ENCODE peak calls at places on chromosomes 2 and 18, in four cellular contexts. V is right lobe of liver, Q is adrenal gland, G is breast epithelium. Z is an unnamed sample.

GRCh38 chr2:120066708-120067547 is 54.1 kb downstream of the EPB41L5 start:
- DNase-seq in V (no peak), Q (no peak), G (no peak), Z (peak; percentile 67)

GRCh38 chr2:142140434-142140845 is 9.6 kb upstream of the LRP1B start:
- DNase-seq in V (no peak), Q (no peak), G (no peak), Z (no peak)

GRCh38 chr2:96256611-96257113 is 9.1 kb downstream of the TMEM127 start:
- DNase-seq in V (no peak), Q (no peak), G (no peak), Z (no peak)

GRCh38 chr2:46821600-46821999 is 94.0 kb downstream of the MCFD2 start:
- DNase-seq in V (no peak), Q (peak; percentile 7), G (no peak), Z (no peak)

GRCh38 chr2:233011268-233012190 is 1.5 kb downstream of the NGEF start:
- DNase-seq in V (no peak), Q (no peak), G (peak; percentile 22), Z (no peak)

GRCh38 chr2:42132066-42132965 is 36.8 kb upstream of the EML4 start:
- DNase-seq in V (no peak), Q (no peak), G (no peak), Z (no peak)

GRCh38 chr2:16012626-16013501 is 72.5 kb downstream of the MYCN start:
- DNase-seq in V (no peak), Q (no peak), G (no peak), Z (peak; percentile 67)

GRCh38 chr2:165601866-165602636 is 132.6 kb downstream of the CSRNP3 start:
- DNase-seq in V (no peak), Q (no peak), G (no peak), Z (no peak)

GRCh38 chr2:44825702-44826101 is 115.8 kb upstream of the SIX3 start:
- DNase-seq in V (no peak), Q (no peak), G (no peak), Z (no peak)

GRCh38 chr2:15127876-15128275 is 433.3 kb downstream of the NBAS start:
- DNase-seq in V (no peak), Q (no peak), G (no peak), Z (no peak)

GRCh38 chr2:233836359-233836758 is 18.0 kb downstream of the HJURP start:
- DNase-seq in V (no peak), Q (no peak), G (no peak), Z (no peak)

GRCh38 chr2:214747992-214748391 is 61.5 kb downstream of the BARD1 start:
- DNase-seq in V (no peak), Q (no peak), G (no peak), Z (no peak)

GRCh38 chr2:121092095-121092494 is 192.9 kb downstream of the TFCP2L1 start:
- DNase-seq in V (no peak), Q (no peak), G (no peak), Z (peak; percentile 62)

GRCh38 chr2:237132799-237133198 is 47.1 kb downstream of the COPS8 start:
- DNase-seq in V (no peak), Q (no peak), G (no peak), Z (no peak)

GRCh38 chr2:28011322-28011737 is 120.8 kb downstream of the BABAM2 start:
- DNase-seq in V (no peak), Q (no peak), G (no peak), Z (no peak)

GRCh38 chr2:156322103-156322671 is 10.3 kb downstream of the NR4A2 start:
- DNase-seq in V (peak; percentile 44), Q (no peak), G (no peak), Z (no peak)

GRCh38 chr18:50287028-50287440 is 458 bp downstream of the CXXC1 start:
- DNase-seq in V (no peak), Q (no peak), G (no peak), Z (no peak)

GRCh38 chr2:33366473-33366872 is 110.0 kb upstream of the RASGRP3 start:
- DNase-seq in V (no peak), Q (no peak), G (no peak), Z (peak; percentile 33)

GRCh38 chr2:235238537-235238936 is 255.3 kb upstream of the AGAP1 start:
- DNase-seq in V (no peak), Q (peak; percentile 60), G (no peak), Z (no peak)

GRCh38 chr2:173830169-173830568 is 135.0 kb downstream of the SP3 start:
- DNase-seq in V (no peak), Q (no peak), G (no peak), Z (no peak)

GRCh38 chr2:178002038-178002437 is 70.5 kb downstream of the PDE11A start:
- DNase-seq in V (no peak), Q (no peak), G (no peak), Z (no peak)

GRCh38 chr18:49052891-49053644 is 102.3 kb upstream of the SMAD7 start:
- DNase-seq in V (no peak), Q (no peak), G (no peak), Z (no peak)

GRCh38 chr2:70947556-70948184 is 12.0 kb downstream of the ATP6V1B1 start:
- DNase-seq in V (peak; percentile 14), Q (no peak), G (peak; percentile 14), Z (no peak)

GRCh38 chr2:51120754-51121280 is 88.9 kb upstream of the NRXN1 start:
- DNase-seq in V (no peak), Q (no peak), G (no peak), Z (no peak)

GRCh38 chr18:76505611-76506010 is 10.6 kb upstream of the ZNF516 start:
- DNase-seq in V (no peak), Q (no peak), G (no peak), Z (no peak)

GRCh38 chr18:46867471-46868170 is 49.7 kb downstream of the PIAS2 start:
- DNase-seq in V (no peak), Q (no peak), G (no peak), Z (no peak)

GRCh38 chr2:37449686-37450392 is 105.4 kb downstream of the QPCT start:
- DNase-seq in V (no peak), Q (no peak), G (no peak), Z (peak; percentile 58)

GRCh38 chr2:4354678-4355077 is 651.3 kb downstream of the DCDC2C start:
- DNase-seq in V (no peak), Q (no peak), G (no peak), Z (no peak)

GRCh38 chr18:23593720-23594119 is 7.4 kb upstream of the NPC1 start:
- DNase-seq in V (no peak), Q (no peak), G (no peak), Z (no peak)

GRCh38 chr2:155308367-155309009 is 610.0 kb downstream of the KCNJ3 start:
- DNase-seq in V (no peak), Q (no peak), G (no peak), Z (peak; percentile 10)

GRCh38 chr2:100786297-100786658 is 33.7 kb upstream of the NPAS2 start:
- DNase-seq in V (no peak), Q (no peak), G (no peak), Z (peak; percentile 92)

GRCh38 chr2:8753609-8754008 is 71.8 kb downstream of the ID2 start:
- DNase-seq in V (no peak), Q (no peak), G (no peak), Z (no peak)

GRCh38 chr2:69464575-69464974 is 27.3 kb upstream of the NFU1 start:
- DNase-seq in V (no peak), Q (no peak), G (no peak), Z (no peak)

GRCh38 chr2:28949190-28949589 is 31.9 kb upstream of the TOGARAM2 start:
- DNase-seq in V (no peak), Q (no peak), G (no peak), Z (no peak)

GRCh38 chr18:69127844-69128486 is 272.7 kb upstream of the DOK6 start:
- DNase-seq in V (no peak), Q (no peak), G (no peak), Z (no peak)

GRCh38 chr2:108449410-108450200 is 599 bp downstream of the GCC2 start:
- DNase-seq in V (no peak), Q (no peak), G (no peak), Z (peak; percentile 11)

GRCh38 chr2:128817171-128817570 is 498.5 kb upstream of the HS6ST1 start:
- DNase-seq in V (no peak), Q (no peak), G (no peak), Z (no peak)

GRCh38 chr18:10285283-10285640 is 169.2 kb upstream of the APCDD1 start:
- DNase-seq in V (no peak), Q (no peak), G (no peak), Z (no peak)

DNA sequence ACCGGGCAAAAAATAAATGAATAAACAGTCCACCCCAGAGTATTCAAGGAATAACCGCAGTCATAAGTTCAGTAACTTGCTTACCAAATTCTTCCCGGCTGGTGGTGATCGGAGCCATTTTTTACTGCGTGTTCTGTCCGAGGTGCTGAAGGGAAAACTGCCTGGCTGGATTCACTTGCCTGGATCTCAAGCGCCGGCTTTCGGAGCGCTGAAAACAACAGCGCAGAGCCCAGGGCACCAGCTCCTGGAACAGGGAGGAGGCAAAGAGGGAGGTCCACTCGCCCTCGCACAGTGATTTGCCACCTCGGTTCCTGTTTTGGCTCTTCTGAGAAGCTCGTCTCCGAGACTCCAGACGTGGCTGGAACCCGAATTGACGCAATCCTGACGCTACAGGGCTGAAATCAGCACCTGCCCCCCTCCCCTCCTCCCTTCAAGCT is at the start of gene SYT4:
- DNase-seq in V (peak; percentile 68), Q (peak; percentile 59), G (no peak), Z (peak; percentile 40)
- TF ChIP-seq POLR2A in V (no peak), Q (no peak), G (no peak), Z (no peak)

GRCh38 chr2:12501469-12502147 is 215.1 kb upstream of the TRIB2 start:
- DNase-seq in V (no peak), Q (no peak), G (no peak), Z (no peak)
- H3K4me1 ChIP-seq in V (no peaks in the 10 kb centered on the region), Q (no peaks in the 10 kb centered on the region), G (no peaks in the 10 kb centered on the region), Z (no peaks in the 10 kb centered on the region)

GRCh38 chr2:211879323-211879722 is 659.3 kb downstream of the ERBB4 start:
- DNase-seq in V (no peak), Q (no peak), G (no peak), Z (no peak)
- TF ChIP-seq CTCF in V (no peak), Q (no peak), G (no peak), Z (no peak)

GRCh38 chr2:73984203-73984921 is at the start of gene TET3:
- DNase-seq in V (peak; percentile 80), Q (peak; percentile 65), G (no peak), Z (peak; percentile 59)

GRCh38 chr2:73986085-73986680 is 1.5 kb downstream of the TET3 start:
- DNase-seq in V (no peak), Q (no peak), G (no peak), Z (no peak)

GRCh38 chr2:73985318-73986084 is 791 bp downstream of the TET3 start:
- DNase-seq in V (peak; percentile 69), Q (peak; percentile 45), G (no peak), Z (peak; percentile 22)

GRCh38 chr2:73983322-73984202 is 1.1 kb upstream of the TET3 start:
- DNase-seq in V (peak; percentile 90), Q (peak; percentile 30), G (peak; percentile 95), Z (peak; percentile 98)

GRCh38 chr2:73984922-73985317 is 210 bp downstream of the TET3 start:
- DNase-seq in V (peak; percentile 86), Q (peak; percentile 68), G (peak; percentile 58), Z (peak; percentile 47)
- TF ChIP-seq POLR2A in V (peak; percentile 34), Q (peak; percentile 43), G (no peak), Z (no peak)

DNA sequence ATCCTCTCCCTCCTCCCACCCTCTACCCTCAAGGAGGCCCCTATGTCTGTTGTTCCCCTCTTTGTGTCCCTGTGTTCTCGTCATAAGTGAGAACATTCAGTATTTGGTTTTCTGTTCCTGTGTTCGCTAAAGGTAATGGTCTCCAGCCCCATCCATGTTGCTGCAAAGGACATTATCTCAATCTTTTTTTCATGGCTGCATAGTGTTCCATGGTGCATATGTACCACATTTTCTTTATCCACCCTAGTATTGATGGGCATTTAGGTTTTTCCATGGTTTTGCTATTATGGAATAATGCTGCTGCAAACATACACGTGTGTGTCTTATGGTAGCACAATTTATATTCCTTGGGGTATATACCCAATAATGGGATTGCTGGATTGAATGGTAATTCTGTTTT is 33.0 kb downstream of the PUM2 start:
- DNase-seq in V (no peak), Q (no peak), G (no peak), Z (no peak)
- H3K4me1 ChIP-seq in V (no peaks in the 10 kb centered on the region), Q (no peaks in the 10 kb centered on the region), G (no peaks in the 10 kb centered on the region), Z (peaks cover 7% of the 10 kb centered on the region)

Z was measured in prostate gland.